ENCODE peak calls at places on chromosomes 1 and 21, in ten cellular contexts. F is nephron progenitor cell; Z is cardiac muscle cell; B is GM06990; H is tibial nerve; M is Peyer's patch; S is CD4-positive, alpha-beta T cell; T is heart right ventricle; K is endothelial cell; L is heart left ventricle. J is an unnamed sample.

GRCh38 chr1:110523011-110523410 is 4.0 kb upstream of the KCNA10 start:
- DNase-seq in F (no peak), Z (no peak), B (no peak), H (no peak), M (no peak), S (no peak), T (no peak), K (no peak), L (no peak), J (no peak)

GRCh38 chr1:96416111-96416595 is 305.4 kb upstream of the PTBP2 start:
- DNase-seq in F (no peak), Z (peak), B (no peak), H (no peak), M (no peak), S (no peak), T (no peak), K (no peak), L (no peak), J (no peak)

GRCh38 chr1:212432163-212432705 is 486 bp upstream of the NENF start:
- DNase-seq in F (no peak), Z (peak), B (no peak), H (no peak), M (no peak), S (no peak), T (no peak), K (no peak), L (no peak), J (no peak)

GRCh38 chr1:24189528-24189927 is 2.4 kb upstream of the IFNLR1 start:
- DNase-seq in F (no peak), Z (no peak), B (peak), H (no peak), M (no peak), S (no peak), T (no peak), K (no peak), L (no peak), J (no peak)

GRCh38 chr1:119679223-119679622 is 31.2 kb upstream of the ZNF697 start:
- DNase-seq in F (no peak), Z (no peak), B (no peak), H (no peak), M (no peak), S (no peak), T (no peak), K (no peak), L (no peak), J (no peak)

GRCh38 chr21:27813750-27814149 is 846.9 kb upstream of the ADAMTS5 start:
- DNase-seq in F (no peak), Z (no peak), B (no peak), H (peak), M (no peak), S (no peak), T (peak), K (no peak), L (no peak), J (no peak)

GRCh38 chr1:186790101-186790500 is 38.6 kb upstream of the PLA2G4A start:
- DNase-seq in F (no peak), Z (peak), B (no peak), H (no peak), M (no peak), S (no peak), T (no peak), K (no peak), L (no peak), J (no peak)

GRCh38 chr1:209900734-209901133 is 37.3 kb upstream of the SYT14 start:
- DNase-seq in F (no peak), Z (peak), B (no peak), H (no peak), M (no peak), S (no peak), T (no peak), K (no peak), L (no peak), J (no peak)

GRCh38 chr21:44311108-44311507 is 11.3 kb downstream of the PFKL start:
- DNase-seq in F (no peak), Z (no peak), B (no peak), H (no peak), M (no peak), S (no peak), T (no peak), K (no peak), L (no peak), J (no peak)

GRCh38 chr1:245797592-245798366 is 643.0 kb downstream of the KIF26B start:
- DNase-seq in F (peak), Z (peak), B (no peak), H (no peak), M (no peak), S (no peak), T (no peak), K (peak), L (no peak), J (no peak)

GRCh38 chr1:180165509-180166435 is 11.1 kb downstream of the QSOX1 start:
- DNase-seq in F (no peak), Z (no peak), B (no peak), H (no peak), M (no peak), S (no peak), T (no peak), K (no peak), L (no peak), J (no peak)

GRCh38 chr1:172699111-172699510 is 40.2 kb downstream of the FASLG start:
- DNase-seq in F (no peak), Z (peak), B (peak), H (no peak), M (no peak), S (peak), T (no peak), K (peak), L (no peak), J (no peak)

GRCh38 chr1:1208713-1209433 is 2.5 kb upstream of the TNFRSF18 start:
- DNase-seq in F (peak), Z (peak), B (peak), H (no peak), M (no peak), S (no peak), T (peak), K (peak), L (peak), J (no peak)

GRCh38 chr1:224929335-224930237 is at the start of gene DNAH14:
- DNase-seq in F (peak), Z (peak), B (peak), H (no peak), M (peak), S (no peak), T (peak), K (peak), L (peak), J (peak)

GRCh38 chr21:40054403-40054802 is 187.2 kb downstream of the PCP4 start:
- DNase-seq in F (no peak), Z (no peak), B (no peak), H (no peak), M (no peak), S (no peak), T (no peak), K (no peak), L (no peak), J (no peak)

GRCh38 chr1:117003253-117003875 is 1.8 kb downstream of the CD101 start:
- DNase-seq in F (no peak), Z (peak), B (no peak), H (no peak), M (no peak), S (no peak), T (no peak), K (no peak), L (no peak), J (no peak)

GRCh38 chr1:116243673-116244101 is 129.4 kb upstream of the ATP1A1 start:
- DNase-seq in F (no peak), Z (no peak), B (no peak), H (no peak), M (no peak), S (no peak), T (no peak), K (no peak), L (no peak), J (no peak)

GRCh38 chr1:110190282-110190929 is 19.7 kb upstream of the KCNC4 start:
- DNase-seq in F (no peak), Z (no peak), B (no peak), H (no peak), M (no peak), S (no peak), T (peak), K (no peak), L (peak), J (no peak)

GRCh38 chr21:21213297-21213696 is 215.1 kb downstream of the NCAM2 start:
- DNase-seq in F (no peak), Z (peak), B (no peak), H (no peak), M (no peak), S (no peak), T (no peak), K (no peak), L (no peak), J (no peak)

GRCh38 chr21:25986928-25987327 is 183.6 kb downstream of the APP start:
- DNase-seq in F (no peak), Z (no peak), B (no peak), H (no peak), M (no peak), S (no peak), T (no peak), K (no peak), L (no peak), J (no peak)

GRCh38 chr21:29029524-29029923 is 5.1 kb downstream of the USP16 start:
- DNase-seq in F (no peak), Z (no peak), B (no peak), H (no peak), M (no peak), S (no peak), T (no peak), K (no peak), L (no peak), J (no peak)

GRCh38 chr1:24177161-24177560 is 9.9 kb downstream of the IFNLR1 start:
- DNase-seq in F (no peak), Z (no peak), B (no peak), H (no peak), M (no peak), S (no peak), T (no peak), K (no peak), L (no peak), J (no peak)

GRCh38 chr1:89719502-89720306 is 86.8 kb downstream of the LRRC8C start:
- DNase-seq in F (no peak), Z (peak), B (peak), H (no peak), M (no peak), S (no peak), T (no peak), K (no peak), L (no peak), J (no peak)

GRCh38 chr1:151478923-151479322 is 19.6 kb upstream of the POGZ start:
- DNase-seq in F (no peak), Z (peak), B (no peak), H (no peak), M (no peak), S (no peak), T (no peak), K (no peak), L (no peak), J (no peak)

GRCh38 chr1:151934048-151934493 is 24.8 kb upstream of the THEM4 start:
- DNase-seq in F (peak), Z (peak), B (no peak), H (no peak), M (no peak), S (peak), T (no peak), K (peak), L (no peak), J (no peak)

GRCh38 chr1:153670859-153671622 is at the start of gene ILF2:
- DNase-seq in F (peak), Z (peak), B (peak), H (peak), M (peak), S (peak), T (peak), K (peak), L (peak), J (peak)
- TF ChIP-seq CTCF in F (no peak), Z (peak), B (peak), H (peak), M (no peak), S (peak), T (peak), K (no peak), L (no peak), J (peak)

GRCh38 chr1:217561446-217561845 is 69.4 kb downstream of the GPATCH2 start:
- DNase-seq in F (no peak), Z (peak), B (no peak), H (no peak), M (no peak), S (no peak), T (no peak), K (no peak), L (no peak), J (no peak)

GRCh38 chr1:217563179-217563578 is 67.7 kb downstream of the GPATCH2 start:
- DNase-seq in F (no peak), Z (no peak), B (no peak), H (no peak), M (no peak), S (no peak), T (no peak), K (no peak), L (no peak), J (no peak)

GRCh38 chr1:217564833-217565232 is 66.1 kb downstream of the GPATCH2 start:
- DNase-seq in F (no peak), Z (no peak), B (no peak), H (no peak), M (no peak), S (no peak), T (no peak), K (no peak), L (no peak), J (no peak)

GRCh38 chr1:217568200-217568599 is 62.7 kb downstream of the GPATCH2 start:
- DNase-seq in F (no peak), Z (no peak), B (no peak), H (no peak), M (no peak), S (no peak), T (no peak), K (no peak), L (no peak), J (no peak)

DNA sequence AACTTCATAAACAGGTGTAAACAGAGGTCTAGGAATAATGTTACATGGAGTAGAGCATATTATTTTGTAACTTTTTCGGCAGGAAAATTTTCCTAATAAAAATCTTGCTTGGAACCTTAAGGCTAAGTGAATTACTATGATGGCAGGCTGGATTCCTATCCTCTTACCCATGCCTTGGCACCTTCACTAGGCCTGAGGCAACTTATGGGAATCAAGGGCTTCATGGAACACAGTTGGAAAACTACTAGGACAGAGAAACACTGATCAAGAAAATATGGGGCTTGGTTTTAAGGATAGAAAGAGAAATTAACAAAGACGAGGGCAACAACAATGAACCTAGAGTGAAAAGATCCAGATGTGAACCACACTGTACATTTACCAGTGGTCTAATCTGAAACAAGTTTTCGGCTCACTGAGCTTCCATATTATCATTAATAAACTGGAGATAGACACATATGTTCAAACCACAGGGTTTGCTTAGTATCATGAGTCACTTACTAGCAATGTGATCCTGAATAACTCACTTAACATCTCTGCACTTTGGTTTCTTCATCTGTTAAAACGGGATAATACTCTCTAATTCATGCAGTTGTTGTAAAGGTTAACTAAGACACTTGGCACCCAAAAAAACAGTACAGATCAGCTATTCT is 68.5 kb downstream of the GPATCH2 start:
- DNase-seq in F (no peak), Z (peak), B (no peak), H (no peak), M (no peak), S (no peak), T (no peak), K (no peak), L (no peak), J (no peak)
- TF ChIP-seq CTCF in F (no peak), Z (no peak), B (no peak), H (no peak), M (no peak), S (no peak), T (no peak), K (no peak), L (no peak), J (no peak)

GRCh38 chr1:57118948-57119637 is 153.3 kb upstream of the C8B start:
- DNase-seq in F (no peak), Z (no peak), B (no peak), H (no peak), M (no peak), S (no peak), T (no peak), K (no peak), L (no peak), J (no peak)

GRCh38 chr1:57122031-57122430 is 156.2 kb upstream of the C8B start:
- DNase-seq in F (no peak), Z (peak), B (no peak), H (no peak), M (no peak), S (no peak), T (no peak), K (no peak), L (no peak), J (no peak)

GRCh38 chr1:57127976-57128375 is 162.2 kb upstream of the C8B start:
- DNase-seq in F (no peak), Z (no peak), B (no peak), H (no peak), M (no peak), S (no peak), T (no peak), K (no peak), L (no peak), J (no peak)

GRCh38 chr1:57124170-57124569 is 158.4 kb upstream of the C8B start:
- DNase-seq in F (no peak), Z (no peak), B (no peak), H (no peak), M (no peak), S (no peak), T (no peak), K (no peak), L (no peak), J (no peak)

DNA sequence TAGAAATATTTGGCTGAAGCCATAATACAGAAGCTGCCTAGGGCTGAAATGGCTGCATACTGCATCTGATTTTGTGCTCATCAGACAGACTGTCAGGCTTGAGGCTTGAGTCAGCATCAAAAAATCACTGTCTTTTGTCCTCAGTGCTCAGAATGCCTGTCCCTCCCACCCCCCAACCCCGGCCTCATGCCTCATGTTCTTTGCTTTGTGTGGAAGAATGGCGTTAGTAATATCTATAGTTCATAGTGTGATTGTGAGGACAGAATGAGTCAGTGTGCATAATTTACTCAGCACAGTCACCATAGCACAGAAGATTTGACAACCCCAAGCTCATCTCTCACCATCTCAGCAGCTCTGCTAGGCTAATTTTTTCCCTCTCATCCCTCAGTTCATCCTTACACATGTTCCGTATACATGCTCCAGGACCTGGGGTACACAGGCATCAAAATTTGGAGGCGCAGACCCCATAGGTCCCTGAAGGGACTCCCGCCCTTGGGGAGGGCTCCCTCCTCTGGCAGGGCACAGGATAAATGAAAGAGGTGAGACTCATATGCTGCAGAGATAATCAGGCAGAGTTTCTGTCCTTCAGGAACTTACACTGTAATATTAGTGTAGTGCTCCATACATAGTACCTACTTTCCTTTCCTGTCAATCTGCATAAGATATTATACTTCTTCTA is 159.1 kb upstream of the C8B start:
- DNase-seq in F (no peak), Z (peak), B (peak), H (no peak), M (no peak), S (no peak), T (no peak), K (no peak), L (no peak), J (no peak)
- TF ChIP-seq CTCF in F (no peak), Z (no peak), B (peak), H (no peak), M (no peak), S (no peak), T (no peak), K (no peak), L (no peak), J (no peak)

DNA sequence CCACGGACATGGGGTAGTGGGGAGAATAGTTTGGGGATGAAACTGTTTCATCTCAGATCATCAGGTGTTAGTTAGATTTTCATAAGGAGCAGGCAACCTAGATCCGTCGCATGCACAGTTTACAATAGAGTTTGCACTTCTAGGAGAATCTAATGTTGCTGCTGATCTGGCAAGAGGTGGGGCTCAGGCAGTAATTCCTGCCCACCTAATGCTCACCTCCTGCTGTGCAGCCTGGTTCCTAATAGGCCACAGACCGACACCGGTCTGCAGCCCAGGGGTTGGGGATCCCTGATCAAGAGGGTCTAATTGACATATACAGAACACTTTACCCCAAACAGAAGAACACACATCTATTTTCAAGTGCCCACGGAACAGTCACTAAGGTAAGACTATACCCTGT is 275.1 kb downstream of the PTPRU start:
- DNase-seq in F (no peak), Z (no peak), B (no peak), H (no peak), M (no peak), S (no peak), T (no peak), K (no peak), L (no peak), J (no peak)
- TF ChIP-seq CTCF in F (no peak), Z (no peak), B (no peak), H (no peak), M (no peak), S (no peak), T (no peak), K (no peak), L (no peak), J (no peak)